ENCODE peak calls at places on chromosomes 7 and 10, in five cellular contexts. U is Ammon's horn, P is neural crest cell, B is NCI-H2171 treated with DMSO at 0.1 percent for 48 hours, F is kidney glomerular epithelial cell. Q is an unnamed sample.
A peak's percentile ranks its signal among the peaks of the same experiment; 100 is the strongest.

GRCh38 chr10:108582387-108582786 is 1340.9 kb downstream of the XPNPEP1 start:
- DNase-seq in F (no peak), B (no peak), P (no peak), U (no peak), Q (no peak)

GRCh38 chr7:17056491-17057142 is 174.8 kb upstream of the AGR3 start:
- DNase-seq in F (no peak), U (no peak), P (no peak), B (no peak), Q (no peak)

GRCh38 chr10:91036807-91037405 is 116.0 kb upstream of the ANKRD1 start:
- DNase-seq in U (no peak), F (no peak), B (no peak), P (no peak), Q (no peak)

GRCh38 chr7:99027241-99027640 is 116.7 kb downstream of the SMURF1 start:
- DNase-seq in F (no peak), U (no peak), P (no peak), B (no peak), Q (no peak)

GRCh38 chr7:31432831-31433340 is 81.0 kb upstream of the ITPRID1 start:
- DNase-seq in U (no peak), F (peak; percentile 20), B (peak; percentile 13), P (no peak), Q (no peak)

GRCh38 chr10:22573820-22574569 is 140.4 kb downstream of the PIP4K2A start:
- DNase-seq in P (no peak), B (no peak), F (no peak), U (no peak), Q (no peak)

GRCh38 chr7:107505997-107506682 is 36.3 kb downstream of the GPR22 start:
- DNase-seq in B (peak; percentile 77), F (peak; percentile 11), P (no peak), U (no peak), Q (no peak)

GRCh38 chr7:96315109-96315480 is 6.8 kb downstream of the SLC25A13 start:
- DNase-seq in F (no peak), P (no peak), B (no peak), U (no peak), Q (no peak)

GRCh38 chr10:33114451-33114944 is 156.5 kb upstream of the ITGB1 start:
- DNase-seq in U (no peak), F (no peak), B (no peak), P (no peak), Q (no peak)

GRCh38 chr7:96548664-96549063 is 161.0 kb downstream of the SEM1 start:
- DNase-seq in U (no peak), P (no peak), B (peak; percentile 85), F (no peak), Q (no peak)

GRCh38 chr7:45576249-45576929 is 2.2 kb downstream of the ADCY1 start:
- DNase-seq in F (no peak), U (no peak), B (no peak), P (no peak), Q (no peak)

GRCh38 chr7:155580367-155580766 is 34.0 kb upstream of the CNPY1 start:
- DNase-seq in U (no peak), B (no peak), F (no peak), P (no peak), Q (no peak)

GRCh38 chr10:113788604-113789083 is 37.2 kb downstream of the PLEKHS1 start:
- DNase-seq in P (no peak), B (peak; percentile 40), U (peak; percentile 47), F (peak; percentile 16), Q (no peak)

GRCh38 chr10:103822052-103822716 is 33.2 kb downstream of the SH3PXD2A start:
- DNase-seq in U (no peak), P (no peak), B (no peak), F (no peak), Q (no peak)